ENCODE peak calls at places on chromosomes 2 and 18, in six cellular contexts. One of them, this sample, is unnamed.

GRCh38 chr2:10410716-10411437 is 37.2 kb downstream of the ODC1 start:
- DNase-seq in WTC11: no peak
- DNase-seq in GM12878: no peak
- DNase-seq in HEK293T: no peak
- DNase-seq in K562: no peak
- DNase-seq in HepG2: no peak
- DNase-seq in this sample: no peak

GRCh38 chr18:75206637-75207297 is 2.2 kb downstream of the PTGR3 start:
- DNase-seq in WTC11: no peak
- DNase-seq in GM12878: no peak
- DNase-seq in HEK293T: no peak
- DNase-seq in K562: no peak
- DNase-seq in HepG2: no peak
- DNase-seq in this sample: no peak

GRCh38 chr18:74531043-74531442 is 3.3 kb upstream of the CNDP1 start:
- DNase-seq in WTC11: no peak
- DNase-seq in GM12878: no peak
- DNase-seq in HEK293T: no peak
- DNase-seq in K562: no peak
- DNase-seq in HepG2: no peak
- DNase-seq in this sample: no peak

GRCh38 chr2:231052494-231053451 is 3.9 kb upstream of the PSMD1 start:
- DNase-seq in WTC11: peak; percentile 90
- DNase-seq in GM12878: no peak
- DNase-seq in HEK293T: peak; percentile 84
- DNase-seq in K562: peak; percentile 70
- DNase-seq in HepG2: peak; percentile 84
- DNase-seq in this sample: peak; percentile 68

GRCh38 chr18:72544092-72544886 is at the start of gene CBLN2:
- DNase-seq in WTC11: peak; percentile 73
- DNase-seq in GM12878: no peak
- DNase-seq in HEK293T: peak; percentile 59
- DNase-seq in K562: peak; percentile 31
- DNase-seq in HepG2: peak; percentile 23
- DNase-seq in this sample: no peak

GRCh38 chr2:9908639-9909038 is 42.9 kb upstream of the GRHL1 start:
- DNase-seq in WTC11: no peak
- DNase-seq in GM12878: no peak
- DNase-seq in HEK293T: no peak
- DNase-seq in K562: no peak
- DNase-seq in HepG2: peak; percentile 45
- DNase-seq in this sample: no peak

GRCh38 chr2:68692511-68692910 is 42.1 kb upstream of the ARHGAP25 start:
- DNase-seq in WTC11: no peak
- DNase-seq in GM12878: no peak
- DNase-seq in HEK293T: no peak
- DNase-seq in K562: no peak
- DNase-seq in HepG2: no peak
- DNase-seq in this sample: no peak

GRCh38 chr2:195820373-195820772 is 163.3 kb downstream of the SLC39A10 start:
- DNase-seq in WTC11: no peak
- DNase-seq in GM12878: no peak
- DNase-seq in HEK293T: no peak
- DNase-seq in K562: no peak
- DNase-seq in HepG2: no peak
- DNase-seq in this sample: peak; percentile 4

GRCh38 chr2:85175369-85176299 is 42.4 kb downstream of the TCF7L1 start:
- DNase-seq in WTC11: no peak
- DNase-seq in GM12878: no peak
- DNase-seq in HEK293T: no peak
- DNase-seq in K562: no peak
- DNase-seq in HepG2: peak; percentile 66
- DNase-seq in this sample: no peak
- TF ChIP-seq SP1 in WTC11: no peak
- TF ChIP-seq SP1 in GM12878: no peak
- TF ChIP-seq SP1 in HEK293T: no peak
- TF ChIP-seq SP1 in K562: no peak
- TF ChIP-seq SP1 in HepG2: no peak
- TF ChIP-seq SP1 in this sample: no peak

GRCh38 chr2:160214461-160215055 is 14.5 kb upstream of the ITGB6 start:
- DNase-seq in WTC11: no peak
- DNase-seq in GM12878: no peak
- DNase-seq in HEK293T: no peak
- DNase-seq in K562: no peak
- DNase-seq in HepG2: peak; percentile 42
- DNase-seq in this sample: no peak
- TF ChIP-seq SP1 in WTC11: no peak
- TF ChIP-seq SP1 in GM12878: no peak
- TF ChIP-seq SP1 in HEK293T: no peak
- TF ChIP-seq SP1 in K562: no peak
- TF ChIP-seq SP1 in HepG2: no peak
- TF ChIP-seq SP1 in this sample: no peak

GRCh38 chr2:39411186-39411944 is 25.7 kb downstream of the MAP4K3 start:
- DNase-seq in WTC11: no peak
- DNase-seq in GM12878: no peak
- DNase-seq in HEK293T: no peak
- DNase-seq in K562: no peak
- DNase-seq in HepG2: peak; percentile 40
- DNase-seq in this sample: peak; percentile 72
- TF ChIP-seq SP1 in WTC11: no peak
- TF ChIP-seq SP1 in GM12878: no peak
- TF ChIP-seq SP1 in HEK293T: no peak
- TF ChIP-seq SP1 in K562: no peak
- TF ChIP-seq SP1 in HepG2: no peak
- TF ChIP-seq SP1 in this sample: peak; percentile 73

GRCh38 chr2:173886613-173887012 is 78.6 kb downstream of the SP3 start:
- DNase-seq in WTC11: no peak
- DNase-seq in GM12878: no peak
- DNase-seq in HEK293T: no peak
- DNase-seq in K562: no peak
- DNase-seq in HepG2: no peak
- DNase-seq in this sample: no peak

GRCh38 chr2:173880561-173880960 is 84.6 kb downstream of the SP3 start:
- DNase-seq in WTC11: no peak
- DNase-seq in GM12878: no peak
- DNase-seq in HEK293T: no peak
- DNase-seq in K562: no peak
- DNase-seq in HepG2: no peak
- DNase-seq in this sample: no peak

GRCh38 chr2:173881466-173881865 is 83.7 kb downstream of the SP3 start:
- DNase-seq in WTC11: no peak
- DNase-seq in GM12878: no peak
- DNase-seq in HEK293T: no peak
- DNase-seq in K562: no peak
- DNase-seq in HepG2: no peak
- DNase-seq in this sample: no peak

GRCh38 chr2:173881886-173882285 is 83.3 kb downstream of the SP3 start:
- DNase-seq in WTC11: no peak
- DNase-seq in GM12878: no peak
- DNase-seq in HEK293T: no peak
- DNase-seq in K562: no peak
- DNase-seq in HepG2: no peak
- DNase-seq in this sample: no peak

DNA sequence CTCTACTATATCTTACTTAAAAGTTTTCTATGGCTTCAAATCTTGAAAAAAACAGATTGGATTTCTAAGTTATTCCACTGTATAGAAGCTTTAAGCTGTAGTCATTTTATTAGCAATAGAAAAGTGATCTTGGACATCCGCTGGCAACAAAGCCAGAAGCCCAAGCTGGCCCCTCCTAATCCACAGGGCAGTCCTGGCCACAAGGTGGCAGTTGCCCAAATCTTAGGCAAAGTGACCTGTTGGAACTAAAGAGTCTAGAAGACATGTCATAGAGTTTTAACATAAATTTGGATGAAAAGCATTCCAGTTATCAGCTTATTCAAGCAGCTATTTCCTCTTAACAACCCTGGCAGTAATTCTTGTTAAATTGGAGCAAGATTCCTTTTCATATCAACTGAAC is 80.8 kb downstream of the SP3 start:
- DNase-seq in WTC11: peak; percentile 64
- DNase-seq in GM12878: no peak
- DNase-seq in HEK293T: peak; percentile 57
- DNase-seq in K562: peak; percentile 67
- DNase-seq in HepG2: peak; percentile 56
- DNase-seq in this sample: peak; percentile 47
- TF ChIP-seq SP1 in WTC11: no peak
- TF ChIP-seq SP1 in GM12878: no peak
- TF ChIP-seq SP1 in HEK293T: no peak
- TF ChIP-seq SP1 in K562: no peak
- TF ChIP-seq SP1 in HepG2: no peak
- TF ChIP-seq SP1 in this sample: no peak

GRCh38 chr2:102346381-102347130 is 9.0 kb upstream of the IL18R1 start:
- DNase-seq in WTC11: no peak
- DNase-seq in GM12878: no peak
- DNase-seq in HEK293T: no peak
- DNase-seq in K562: no peak
- DNase-seq in HepG2: no peak
- DNase-seq in this sample: no peak
- TF ChIP-seq SP1 in WTC11: no peak
- TF ChIP-seq SP1 in GM12878: no peak
- TF ChIP-seq SP1 in HEK293T: no peak
- TF ChIP-seq SP1 in K562: no peak
- TF ChIP-seq SP1 in HepG2: no peak
- TF ChIP-seq SP1 in this sample: no peak

GRCh38 chr2:56012216-56012615 is 88.6 kb upstream of the EFEMP1 start:
- DNase-seq in WTC11: no peak
- DNase-seq in GM12878: no peak
- DNase-seq in HEK293T: no peak
- DNase-seq in K562: no peak
- DNase-seq in HepG2: no peak
- DNase-seq in this sample: no peak

GRCh38 chr2:56009758-56010534 is 86.4 kb upstream of the EFEMP1 start:
- DNase-seq in WTC11: no peak
- DNase-seq in GM12878: no peak
- DNase-seq in HEK293T: no peak
- DNase-seq in K562: peak; percentile 12
- DNase-seq in HepG2: peak; percentile 42
- DNase-seq in this sample: peak; percentile 26

GRCh38 chr2:56014075-56014730 is 90.6 kb upstream of the EFEMP1 start:
- DNase-seq in WTC11: no peak
- DNase-seq in GM12878: no peak
- DNase-seq in HEK293T: no peak
- DNase-seq in K562: no peak
- DNase-seq in HepG2: no peak
- DNase-seq in this sample: no peak

GRCh38 chr2:56013475-56013874 is 89.9 kb upstream of the EFEMP1 start:
- DNase-seq in WTC11: no peak
- DNase-seq in GM12878: no peak
- DNase-seq in HEK293T: no peak
- DNase-seq in K562: no peak
- DNase-seq in HepG2: no peak
- DNase-seq in this sample: no peak

DNA sequence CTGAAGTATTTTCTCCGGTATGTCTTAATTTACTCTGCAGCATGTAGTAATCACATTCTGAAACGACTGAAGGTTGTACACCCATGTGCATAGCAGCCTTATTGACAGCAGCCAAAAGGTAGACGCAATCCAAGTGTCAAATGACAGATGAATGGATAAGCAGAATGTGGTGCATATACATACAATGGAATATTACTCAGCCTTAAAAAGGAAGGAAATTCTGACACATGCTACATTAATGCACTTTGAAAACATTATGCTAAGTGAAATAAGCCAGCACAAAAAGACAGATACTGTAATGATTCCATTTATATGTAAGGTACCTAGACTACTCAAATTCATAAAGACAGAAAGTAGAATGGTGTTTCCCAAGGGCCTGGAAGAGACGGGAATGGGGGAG is 88.0 kb upstream of the EFEMP1 start:
- DNase-seq in WTC11: no peak
- DNase-seq in GM12878: no peak
- DNase-seq in HEK293T: no peak
- DNase-seq in K562: no peak
- DNase-seq in HepG2: no peak
- DNase-seq in this sample: no peak
- TF ChIP-seq SP1 in WTC11: no peak
- TF ChIP-seq SP1 in GM12878: no peak
- TF ChIP-seq SP1 in HEK293T: no peak
- TF ChIP-seq SP1 in K562: no peak
- TF ChIP-seq SP1 in HepG2: no peak
- TF ChIP-seq SP1 in this sample: no peak

DNA sequence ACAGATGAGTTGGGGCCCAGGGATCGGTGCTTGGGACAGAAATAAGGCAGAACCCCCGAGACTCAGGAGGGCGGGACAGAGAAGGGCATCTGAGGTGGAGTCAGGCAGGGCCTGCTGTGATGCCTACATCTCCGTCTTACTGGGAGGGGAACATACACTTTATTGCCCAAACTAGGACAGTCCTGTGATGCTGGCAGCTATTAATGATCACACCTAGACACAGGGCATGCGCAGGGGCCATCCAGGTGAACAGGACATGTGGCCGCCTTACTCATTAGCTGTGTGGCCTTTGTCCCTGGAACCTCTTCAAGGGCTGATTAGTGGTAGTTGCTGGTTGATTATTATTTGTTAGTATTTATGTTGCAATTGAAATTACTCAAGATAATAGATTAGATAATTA is 33.2 kb downstream of the MLPH start:
- DNase-seq in WTC11: no peak
- DNase-seq in GM12878: no peak
- DNase-seq in HEK293T: no peak
- DNase-seq in K562: no peak
- DNase-seq in HepG2: no peak
- DNase-seq in this sample: no peak
- TF ChIP-seq SP1 in WTC11: no peak
- TF ChIP-seq SP1 in GM12878: no peak
- TF ChIP-seq SP1 in HEK293T: no peak
- TF ChIP-seq SP1 in K562: no peak
- TF ChIP-seq SP1 in HepG2: no peak
- TF ChIP-seq SP1 in this sample: no peak

GRCh38 chr2:28639092-28639691 is 112.4 kb upstream of the PPP1CB start:
- DNase-seq in WTC11: no peak
- DNase-seq in GM12878: no peak
- DNase-seq in HEK293T: no peak
- DNase-seq in K562: no peak
- DNase-seq in HepG2: no peak
- DNase-seq in this sample: no peak

GRCh38 chr2:28640263-28640907 is 111.2 kb upstream of the PPP1CB start:
- DNase-seq in WTC11: no peak
- DNase-seq in GM12878: no peak
- DNase-seq in HEK293T: no peak
- DNase-seq in K562: no peak
- DNase-seq in HepG2: no peak
- DNase-seq in this sample: no peak

GRCh38 chr2:28638102-28638501 is 113.5 kb upstream of the PPP1CB start:
- DNase-seq in WTC11: no peak
- DNase-seq in GM12878: no peak
- DNase-seq in HEK293T: no peak
- DNase-seq in K562: no peak
- DNase-seq in HepG2: no peak
- DNase-seq in this sample: no peak

GRCh38 chr2:28640908-28641300 is 110.7 kb upstream of the PPP1CB start:
- DNase-seq in WTC11: no peak
- DNase-seq in GM12878: no peak
- DNase-seq in HEK293T: no peak
- DNase-seq in K562: no peak
- DNase-seq in HepG2: no peak
- DNase-seq in this sample: no peak

GRCh38 chr2:28639836-28640235 is 111.8 kb upstream of the PPP1CB start:
- DNase-seq in WTC11: no peak
- DNase-seq in GM12878: no peak
- DNase-seq in HEK293T: no peak
- DNase-seq in K562: no peak
- DNase-seq in HepG2: peak; percentile 75
- DNase-seq in this sample: no peak
- TF ChIP-seq SP1 in WTC11: no peak
- TF ChIP-seq SP1 in GM12878: no peak
- TF ChIP-seq SP1 in HEK293T: no peak
- TF ChIP-seq SP1 in K562: no peak
- TF ChIP-seq SP1 in HepG2: no peak
- TF ChIP-seq SP1 in this sample: no peak